ENCODE peak calls at places on chromosomes 13 and 19, in five cellular contexts. C, M, K, I and P are unnamed samples.

GRCh38 chr19:47005164-47005641 is 14.4 kb upstream of the NPAS1 start:
- DNase-seq in K (no peak), M (no peak), I (no peak), C (no peak), P (no peak)

GRCh38 chr13:110726726-110727125 is 13.2 kb downstream of the ING1 start:
- DNase-seq in C (no peak), M (no peak), K (no peak), I (peak), P (peak)

GRCh38 chr13:112754281-112755025 is 64.6 kb downstream of the ATP11A start:
- DNase-seq in K (no peak), C (no peak), M (no peak), I (no peak), P (no peak)

GRCh38 chr19:1221141-1221903 is 15.7 kb downstream of the STK11 start:
- DNase-seq in M (no peak), C (no peak), K (peak), I (no peak), P (peak)

GRCh38 chr19:58128041-58128685 is 22.4 kb downstream of the ZNF329 start:
- DNase-seq in M (no peak), K (peak), I (no peak), C (no peak), P (no peak)

GRCh38 chr19:17749912-17750317 is 1.4 kb upstream of the FCHO1 start:
- DNase-seq in K (peak), C (no peak), I (peak), M (no peak), P (peak)

GRCh38 chr19:42290523-42291436 is 11.2 kb upstream of the PRR19 start:
- DNase-seq in K (no peak), M (no peak), C (peak), I (peak), P (peak)

GRCh38 chr13:39567569-39567968 is 35.4 kb downstream of the LHFPL6 start:
- DNase-seq in I (no peak), M (no peak), K (no peak), C (no peak), P (no peak)

GRCh38 chr13:91232716-91233115 is 114.8 kb upstream of the MIR17HG start:
- DNase-seq in I (no peak), C (no peak), K (no peak), M (no peak), P (no peak)

GRCh38 chr19:46466536-46467199 is 4.7 kb downstream of the PNMA8A start:
- DNase-seq in M (no peak), C (no peak), I (peak), K (peak), P (peak)

GRCh38 chr13:30520571-30520970 is 54.8 kb upstream of the HMGB1 start:
- DNase-seq in M (no peak), K (peak), I (no peak), C (no peak), P (no peak)

GRCh38 chr13:34943675-34944634 is 1.9 kb downstream of the NBEA start:
- DNase-seq in M (no peak), K (no peak), I (peak), C (no peak), P (no peak)

GRCh38 chr19:49802836-49803528 is 10.1 kb downstream of the FUZ start:
- DNase-seq in C (no peak), K (no peak), M (no peak), I (no peak), P (no peak)

GRCh38 chr13:86282450-86282849 is 483.2 kb upstream of the SLITRK6 start:
- DNase-seq in K (no peak), C (no peak), M (no peak), I (no peak), P (no peak)

GRCh38 chr13:80217614-80218456 is 123.1 kb downstream of the SPRY2 start:
- DNase-seq in K (peak), I (no peak), C (no peak), M (no peak), P (peak)

GRCh38 chr19:21314676-21315075 is 14.5 kb downstream of the ZNF708 start:
- DNase-seq in K (peak), I (no peak), M (no peak), C (no peak), P (peak)

GRCh38 chr13:97491452-97491851 is 57.5 kb downstream of the RAP2A start:
- DNase-seq in I (no peak), K (no peak), C (no peak), M (no peak), P (no peak)

GRCh38 chr19:6273701-6274601 is 5.8 kb downstream of the MLLT1 start:
- DNase-seq in K (peak), I (no peak), M (peak), C (no peak), P (peak)

GRCh38 chr13:31797154-31797775 is 57.9 kb downstream of the RXFP2 start:
- DNase-seq in K (peak), C (no peak), I (no peak), M (peak), P (peak)

GRCh38 chr13:52128714-52129700 is at the start of gene NEK5:
- DNase-seq in K (peak), C (peak), I (peak), M (peak), P (peak)

GRCh38 chr13:70408865-70409264 is 300.6 kb upstream of the KLHL1 start:
- DNase-seq in C (no peak), K (no peak), M (no peak), I (no peak), P (no peak)

GRCh38 chr13:60155978-60156377 is 7.8 kb downstream of the DIAPH3 start:
- DNase-seq in M (no peak), C (no peak), K (no peak), I (no peak), P (no peak)

GRCh38 chr13:26095846-26096245 is 44.0 kb upstream of the SHISA2 start:
- DNase-seq in M (no peak), K (no peak), C (no peak), I (no peak), P (no peak)

GRCh38 chr13:104372128-104372527 is 1305.9 kb upstream of the SLC10A2 start:
- DNase-seq in C (no peak), I (no peak), M (no peak), K (peak), P (no peak)

GRCh38 chr13:101258071-101258470 is 158.2 kb downstream of the NALCN start:
- DNase-seq in K (peak), M (peak), I (no peak), C (peak), P (peak)

GRCh38 chr13:43478178-43478577 is 308.6 kb downstream of the ENOX1 start:
- DNase-seq in M (no peak), C (no peak), K (no peak), I (no peak), P (no peak)

GRCh38 chr13:31476266-31476665 is 263.1 kb upstream of the RXFP2 start:
- DNase-seq in K (peak), I (no peak), C (no peak), M (peak), P (no peak)

GRCh38 chr13:68428292-68428691 is 1198.2 kb upstream of the PCDH9 start:
- DNase-seq in K (no peak), C (no peak), I (no peak), M (no peak), P (no peak)

GRCh38 chr19:3782330-3782729 is 3.9 kb downstream of the MATK start:
- DNase-seq in K (no peak), C (no peak), M (no peak), I (no peak), P (no peak)

GRCh38 chr19:1365306-1365963 is 18.3 kb upstream of the NDUFS7 start:
- DNase-seq in I (no peak), K (no peak), M (no peak), C (no peak), P (no peak)

GRCh38 chr13:40333238-40333637 is 333.2 kb downstream of the FOXO1 start:
- DNase-seq in I (no peak), K (no peak), C (no peak), M (no peak), P (no peak)